ENCODE peak calls at places on chromosomes 3 and 15, in five cellular contexts. O, L, W, B and I are unnamed samples.

GRCh38 chr3:112818289-112818688 is 28.4 kb downstream of the CD200R1L start:
- DNase-seq in O (no peak), L (no peak), W (no peak), B (no peak), I (no peak)

GRCh38 chr3:156826144-156826895 is at the start of gene LEKR1:
- DNase-seq in O (peak), L (peak), W (peak), B (peak), I (peak)

GRCh38 chr3:21718943-21719591 is 31.9 kb downstream of the ZNF385D start:
- DNase-seq in O (no peak), L (no peak), W (no peak), B (no peak), I (no peak)

GRCh38 chr15:70235347-70235746 is 137.6 kb upstream of the TLE3 start:
- DNase-seq in O (no peak), L (no peak), W (no peak), B (no peak), I (no peak)

GRCh38 chr15:71562251-71562650 is 248.1 kb upstream of the NR2E3 start:
- DNase-seq in O (no peak), L (no peak), W (no peak), B (no peak), I (no peak)

GRCh38 chr15:40038267-40038653 is 721 bp downstream of the SRP14 start:
- DNase-seq in O (no peak), L (no peak), W (no peak), B (no peak), I (no peak)

GRCh38 chr3:37307321-37307720 is 132.9 kb upstream of the LRRFIP2 start:
- DNase-seq in O (no peak), L (no peak), W (no peak), B (no peak), I (no peak)

GRCh38 chr3:178385280-178385952 is 150.8 kb upstream of the KCNMB2 start:
- DNase-seq in O (no peak), L (peak), W (no peak), B (no peak), I (no peak)

GRCh38 chr3:49553320-49553689 is 972 bp upstream of the BSN start:
- DNase-seq in O (no peak), L (no peak), W (no peak), B (no peak), I (no peak)